ENCODE peak calls at places on chromosome X, in four cellular contexts. S, C, E and G are unnamed samples.

GRCh38 chrX:53280703-53281320 is 572 bp downstream of the IQSEC2 start:
- DNase-seq in E (peak; percentile 68), S (peak; percentile 54), C (no peak), G (no peak)

GRCh38 chrX:128396601-128397000 is 344.4 kb upstream of the ACTRT1 start:
- DNase-seq in C (no peak), S (peak; percentile 52), E (no peak), G (no peak)

GRCh38 chrX:128728943-128729342 is 676.7 kb upstream of the ACTRT1 start:
- DNase-seq in E (no peak), C (no peak), S (no peak), G (no peak)

GRCh38 chrX:6226053-6226645 is 2.5 kb downstream of the NLGN4X start:
- DNase-seq in E (no peak), S (peak; percentile 4), C (no peak), G (peak; percentile 33)

GRCh38 chrX:45070116-45071007 is 130.3 kb downstream of the DIPK2B start:
- DNase-seq in S (peak; percentile 46), C (no peak), E (no peak), G (no peak)

GRCh38 chrX:2692221-2693122 is 1.4 kb downstream of the CD99 start:
- DNase-seq in E (peak; percentile 75), S (peak; percentile 41), C (no peak), G (no peak)

GRCh38 chrX:13747836-13748235 is 13.3 kb downstream of the OFD1 start:
- DNase-seq in S (peak; percentile 67), C (no peak), E (no peak), G (no peak)

GRCh38 chrX:15877380-15877779 is 22.8 kb upstream of the AP1S2 start:
- DNase-seq in C (no peak), E (no peak), S (no peak), G (no peak)

GRCh38 chrX:42102586-42103282 is 179.4 kb upstream of the CASK start:
- DNase-seq in C (no peak), E (no peak), S (no peak), G (no peak)
- TF ChIP-seq CTCF in C (no peak), E (no peak), S (no peak), G (no peak)

DNA sequence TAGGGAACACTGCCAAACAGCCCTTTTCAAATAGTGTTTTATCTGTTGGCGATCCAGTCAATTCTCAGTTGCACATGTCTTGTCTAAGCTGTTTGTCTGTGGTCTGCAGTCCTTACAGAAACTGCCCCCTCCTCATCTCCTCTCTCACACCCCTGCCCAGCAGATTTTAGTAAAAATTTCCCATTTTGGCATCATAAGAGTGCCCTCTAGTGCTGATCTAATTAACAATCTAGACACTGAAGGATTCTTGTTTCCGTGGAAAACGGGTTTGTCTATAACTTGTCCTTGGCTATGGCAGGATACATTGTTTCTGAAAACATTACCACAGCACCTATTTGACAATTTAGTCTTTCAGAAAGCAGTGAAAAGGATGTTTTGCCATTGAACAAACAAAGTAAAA is 227.2 kb upstream of the MBNL3 start:
- DNase-seq in S (no peak), C (no peak), E (no peak), G (no peak)
- TF ChIP-seq CTCF in S (peak; percentile 20), C (no peak), E (no peak), G (peak; percentile 49)

GRCh38 chrX:41481264-41482109 is 34.3 kb downstream of the NYX start:
- DNase-seq in S (no peak), C (no peak), E (no peak), G (no peak)
- TF ChIP-seq CTCF in S (no peak), C (no peak), E (no peak), G (peak; percentile 18)

DNA sequence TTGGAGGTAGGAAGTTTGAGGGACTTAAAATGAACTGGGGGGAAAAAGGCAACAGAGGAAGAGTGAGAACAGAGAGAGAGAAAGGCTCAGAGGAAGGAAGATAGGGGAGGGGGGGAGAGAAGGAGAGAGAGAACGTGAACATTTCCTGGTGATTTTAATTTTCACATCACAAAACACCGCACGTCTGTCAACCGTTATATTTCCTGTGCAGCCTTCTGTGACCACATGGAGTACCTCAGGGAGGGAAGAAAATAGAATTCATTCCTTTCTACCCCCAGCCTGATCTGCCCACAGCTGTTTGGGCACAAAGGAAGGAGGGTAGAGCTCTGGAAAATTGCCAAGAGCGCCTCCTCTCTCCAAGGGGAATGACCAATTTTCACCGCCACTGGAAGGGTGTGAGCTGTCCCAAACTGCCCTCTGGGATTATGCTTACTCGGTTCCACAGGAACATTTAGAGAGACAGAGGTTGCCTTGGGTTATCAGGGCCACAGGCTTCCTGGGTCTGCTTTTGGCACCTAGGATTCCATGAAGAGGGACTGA is 135.7 kb upstream of the MAMLD1 start:
- DNase-seq in S (no peak), E (no peak), C (no peak), G (no peak)
- TF ChIP-seq CTCF in S (no peak), E (no peak), C (no peak), G (no peak)

GRCh38 chrX:119943185-119943988 is at the start of gene NKAP:
- DNase-seq in C (peak; percentile 67), S (peak; percentile 92), E (peak; percentile 82), G (peak; percentile 55)
- TF ChIP-seq CTCF in C (no peak), S (no peak), E (no peak), G (no peak)

DNA sequence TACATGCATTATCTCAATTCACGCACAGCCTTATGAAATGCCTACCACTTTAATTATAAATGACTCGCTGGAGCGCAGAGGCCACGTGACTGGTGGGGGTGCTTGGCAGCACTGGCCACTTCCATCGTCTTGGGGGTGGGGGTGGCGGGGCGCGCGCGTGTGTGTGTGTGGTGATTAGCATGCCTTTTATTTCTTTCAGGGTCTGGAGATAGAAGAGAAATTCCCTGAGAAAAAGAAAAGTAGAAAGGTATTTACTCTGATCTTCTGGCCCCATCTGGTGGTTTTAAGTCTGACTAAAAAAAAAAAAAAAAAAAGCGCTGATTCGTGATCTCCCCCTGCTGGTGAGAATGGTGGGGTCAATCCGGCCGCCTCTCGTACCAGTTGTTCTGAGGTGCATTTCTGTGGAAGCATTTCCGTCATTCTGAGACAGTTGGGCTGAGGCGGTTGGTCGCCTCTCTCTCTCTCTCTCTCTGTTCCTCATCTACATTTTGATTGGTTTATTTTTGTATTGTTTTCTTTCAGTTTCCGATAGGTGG is at the start of gene CCNB3:
- DNase-seq in E (peak; percentile 81), C (peak; percentile 50), S (peak; percentile 72), G (peak; percentile 24)
- TF ChIP-seq CTCF in E (peak; percentile 42), C (peak; percentile 46), S (peak; percentile 60), G (peak; percentile 71)

DNA sequence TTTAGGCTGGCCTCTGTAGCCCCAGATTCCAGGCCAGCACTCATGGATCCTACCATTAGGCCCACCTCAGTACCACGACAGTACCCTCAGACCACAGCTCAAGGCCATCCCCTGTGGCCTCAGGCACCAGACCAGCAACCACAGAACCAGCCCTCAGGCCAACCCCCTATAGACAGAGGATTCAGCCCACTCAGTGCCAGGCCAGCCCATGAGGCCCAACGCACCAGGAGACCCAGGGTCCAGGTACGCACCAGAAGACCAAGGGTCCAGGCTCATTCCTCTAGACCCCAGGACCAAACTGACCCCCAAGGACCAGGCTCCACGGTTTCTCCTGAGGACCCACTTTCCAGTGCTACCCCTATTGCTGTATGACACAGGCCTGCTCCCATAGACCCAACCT is 39.5 kb upstream of the MAGEC2 start:
- DNase-seq in S (no peak), E (no peak), C (no peak), G (no peak)
- TF ChIP-seq CTCF in S (no peak), E (no peak), C (no peak), G (no peak)

GRCh38 chrX:114451397-114451796 is 132.5 kb upstream of the HTR2C start:
- DNase-seq in E (no peak), C (no peak), S (no peak), G (no peak)
- TF ChIP-seq CTCF in E (no peak), C (no peak), S (no peak), G (no peak)